ENCODE peak calls at places on chromosome 12, in five cellular contexts. One of them, this sample, is unnamed.
A peak's percentile ranks its signal among the peaks of the same experiment; 100 is the strongest.

GRCh38 chr12:132872073-132872855 is 15.1 kb downstream of the CHFR start:
- DNase-seq in astrocyte of the cerebellum: no peak
- DNase-seq in small intestine: no peak
- DNase-seq in GF-D8: no peak
- DNase-seq in AG10803: no peak
- DNase-seq in this sample: no peak

GRCh38 chr12:121709478-121709890 is 3.1 kb upstream of the TMEM120B start:
- DNase-seq in astrocyte of the cerebellum: peak; percentile 51
- DNase-seq in small intestine: no peak
- DNase-seq in GF-D8: no peak
- DNase-seq in AG10803: peak; percentile 79
- DNase-seq in this sample: no peak

GRCh38 chr12:45695035-45695434 is 34.5 kb upstream of the ARID2 start:
- DNase-seq in astrocyte of the cerebellum: no peak
- DNase-seq in small intestine: no peak
- DNase-seq in GF-D8: no peak
- DNase-seq in AG10803: no peak
- DNase-seq in this sample: no peak

GRCh38 chr12:9758119-9758518 is 2.6 kb downstream of the CD69 start:
- DNase-seq in astrocyte of the cerebellum: no peak
- DNase-seq in small intestine: no peak
- DNase-seq in GF-D8: no peak
- DNase-seq in AG10803: no peak
- DNase-seq in this sample: no peak

GRCh38 chr12:19430988-19431387 is 8.3 kb upstream of the AEBP2 start:
- DNase-seq in astrocyte of the cerebellum: no peak
- DNase-seq in small intestine: no peak
- DNase-seq in GF-D8: no peak
- DNase-seq in AG10803: no peak
- DNase-seq in this sample: no peak

GRCh38 chr12:121301876-121302275 is 5.4 kb upstream of the CAMKK2 start:
- DNase-seq in astrocyte of the cerebellum: no peak
- DNase-seq in small intestine: no peak
- DNase-seq in GF-D8: no peak
- DNase-seq in AG10803: peak; percentile 31
- DNase-seq in this sample: peak; percentile 46

GRCh38 chr12:123828871-123829547 is 66.9 kb downstream of the DNAH10 start:
- DNase-seq in astrocyte of the cerebellum: no peak
- DNase-seq in small intestine: no peak
- DNase-seq in GF-D8: no peak
- DNase-seq in AG10803: no peak
- DNase-seq in this sample: no peak

GRCh38 chr12:114710151-114710550 is 26.2 kb upstream of the TBX3 start:
- DNase-seq in astrocyte of the cerebellum: no peak
- DNase-seq in small intestine: no peak
- DNase-seq in GF-D8: no peak
- DNase-seq in AG10803: no peak
- DNase-seq in this sample: no peak

GRCh38 chr12:42730286-42730685 is 140.7 kb upstream of the PRICKLE1 start:
- DNase-seq in astrocyte of the cerebellum: no peak
- DNase-seq in small intestine: no peak
- DNase-seq in GF-D8: no peak
- DNase-seq in AG10803: no peak
- DNase-seq in this sample: no peak

GRCh38 chr12:106753526-106753925 is 21.0 kb upstream of the RIC8B start:
- DNase-seq in astrocyte of the cerebellum: no peak
- DNase-seq in small intestine: no peak
- DNase-seq in GF-D8: no peak
- DNase-seq in AG10803: no peak
- DNase-seq in this sample: no peak

GRCh38 chr12:89947437-89948265 is 239.0 kb upstream of the ATP2B1 start:
- DNase-seq in astrocyte of the cerebellum: peak; percentile 55
- DNase-seq in small intestine: peak; percentile 81
- DNase-seq in GF-D8: no peak
- DNase-seq in AG10803: peak; percentile 88
- DNase-seq in this sample: peak; percentile 73

GRCh38 chr12:5694759-5695409 is 250.2 kb downstream of the ANO2 start:
- DNase-seq in astrocyte of the cerebellum: no peak
- DNase-seq in small intestine: peak; percentile 47
- DNase-seq in GF-D8: no peak
- DNase-seq in AG10803: peak; percentile 30
- DNase-seq in this sample: peak; percentile 41

GRCh38 chr12:127485528-127485927 is 781.4 kb upstream of the TMEM132C start:
- DNase-seq in astrocyte of the cerebellum: peak; percentile 69
- DNase-seq in small intestine: peak; percentile 21
- DNase-seq in GF-D8: no peak
- DNase-seq in AG10803: peak; percentile 86
- DNase-seq in this sample: peak; percentile 44

GRCh38 chr12:56521590-56522371 is at the start of gene RBMS2:
- DNase-seq in astrocyte of the cerebellum: peak; percentile 86
- DNase-seq in small intestine: peak; percentile 75
- DNase-seq in GF-D8: peak; percentile 18
- DNase-seq in AG10803: peak; percentile 91
- DNase-seq in this sample: peak; percentile 82

GRCh38 chr12:29148958-29149690 is at the start of gene FAR2:
- DNase-seq in astrocyte of the cerebellum: no peak
- DNase-seq in small intestine: peak; percentile 67
- DNase-seq in GF-D8: peak; percentile 51
- DNase-seq in AG10803: peak; percentile 9
- DNase-seq in this sample: peak; percentile 63

GRCh38 chr12:28893365-28893764 is 255.7 kb upstream of the FAR2 start:
- DNase-seq in astrocyte of the cerebellum: no peak
- DNase-seq in small intestine: no peak
- DNase-seq in GF-D8: no peak
- DNase-seq in AG10803: peak; percentile 81
- DNase-seq in this sample: no peak

GRCh38 chr12:11814362-11814761 is 164.9 kb downstream of the ETV6 start:
- DNase-seq in astrocyte of the cerebellum: peak; percentile 19
- DNase-seq in small intestine: no peak
- DNase-seq in GF-D8: no peak
- DNase-seq in AG10803: peak; percentile 75
- DNase-seq in this sample: peak; percentile 79

GRCh38 chr12:75890141-75890540 is 141.4 kb downstream of the PHLDA1 start:
- DNase-seq in astrocyte of the cerebellum: no peak
- DNase-seq in small intestine: no peak
- DNase-seq in GF-D8: no peak
- DNase-seq in AG10803: peak; percentile 50
- DNase-seq in this sample: peak; percentile 35